ENCODE peak calls at places on chromosomes 5 and 9, in eight cellular contexts. H, D, B, G, Q, T, U and V are unnamed samples.

GRCh38 chr5:142680605-142681259 is 5.2 kb downstream of the FGF1 start:
- DNase-seq in B (peak; percentile 75), U (no peak), G (no peak), T (peak; percentile 96), Q (no peak), H (no peak), D (no peak), V (no peak)

GRCh38 chr5:97101189-97101910 is 41.1 kb downstream of the LIX1 start:
- DNase-seq in U (no peak), G (no peak), H (no peak), T (no peak), B (no peak), D (no peak), Q (no peak), V (no peak)

GRCh38 chr9:113155911-113156559 is 5.2 kb downstream of the SLC31A2 start:
- DNase-seq in Q (no peak), H (no peak), B (no peak), G (peak; percentile 94), T (no peak), D (no peak), U (no peak), V (no peak)

GRCh38 chr5:168786142-168786541 is 207.0 kb upstream of the PANK3 start:
- DNase-seq in Q (no peak), T (no peak), D (no peak), B (no peak), G (no peak), H (no peak), U (no peak), V (no peak)

GRCh38 chr9:107638922-107639321 is 149.4 kb upstream of the KLF4 start:
- DNase-seq in H (peak; percentile 79), Q (peak; percentile 56), G (peak; percentile 35), D (no peak), B (peak; percentile 42), U (peak; percentile 91), T (no peak), V (peak; percentile 16)

GRCh38 chr5:178377583-178378270 is 145.1 kb upstream of the PHYKPL start:
- DNase-seq in G (no peak), H (no peak), B (no peak), D (no peak), T (no peak), U (no peak), Q (no peak), V (no peak)

GRCh38 chr9:32526042-32526706 is at the start of gene RIGI:
- DNase-seq in G (peak; percentile 74), H (peak; percentile 94), U (peak; percentile 96), B (peak; percentile 85), D (peak; percentile 16), T (peak; percentile 92), Q (peak; percentile 92), V (peak; percentile 79)

GRCh38 chr9:123338710-123339665 is 17.0 kb upstream of the CRB2 start:
- DNase-seq in G (peak; percentile 37), U (no peak), B (no peak), D (no peak), T (no peak), Q (no peak), H (no peak), V (no peak)

GRCh38 chr9:135712571-135713295 is 10.7 kb downstream of the KCNT1 start:
- DNase-seq in H (no peak), G (no peak), D (no peak), Q (no peak), U (no peak), T (no peak), B (no peak), V (no peak)

GRCh38 chr5:92641031-92641962 is 939.7 kb downstream of the NR2F1-AS1 start:
- DNase-seq in B (peak; percentile 84), U (no peak), D (no peak), T (peak; percentile 17), Q (no peak), H (peak; percentile 19), G (no peak), V (peak; percentile 24)

GRCh38 chr5:132802044-132802684 is 10.9 kb upstream of the SOWAHA start:
- DNase-seq in U (no peak), B (no peak), H (no peak), Q (no peak), G (no peak), D (no peak), T (no peak), V (no peak)

GRCh38 chr5:11524188-11524587 is 380.1 kb downstream of the CTNND2 start:
- DNase-seq in U (no peak), H (no peak), D (no peak), Q (no peak), T (no peak), G (no peak), B (no peak), V (no peak)

GRCh38 chr5:16406630-16407029 is 59.0 kb downstream of the ZNF622 start:
- DNase-seq in Q (no peak), G (no peak), D (no peak), T (no peak), H (no peak), U (no peak), B (no peak), V (no peak)

GRCh38 chr5:32193591-32193990 is 19.5 kb upstream of the GOLPH3 start:
- DNase-seq in D (no peak), T (peak; percentile 52), G (peak; percentile 92), Q (peak; percentile 73), B (peak; percentile 83), U (peak; percentile 94), H (peak; percentile 88), V (no peak)

GRCh38 chr5:150140830-150141229 is 14.8 kb downstream of the PDGFRB start:
- DNase-seq in G (no peak), T (no peak), D (no peak), H (no peak), U (no peak), Q (no peak), B (no peak), V (no peak)

GRCh38 chr5:54087436-54087835 is 222.9 kb downstream of the ARL15 start:
- DNase-seq in T (peak; percentile 41), Q (no peak), U (no peak), D (no peak), B (no peak), G (no peak), H (no peak), V (no peak)

GRCh38 chr5:81838307-81838906 is 87.5 kb upstream of the SSBP2 start:
- DNase-seq in U (no peak), H (peak; percentile 21), D (no peak), T (no peak), B (peak; percentile 62), G (peak; percentile 42), Q (no peak), V (no peak)

DNA sequence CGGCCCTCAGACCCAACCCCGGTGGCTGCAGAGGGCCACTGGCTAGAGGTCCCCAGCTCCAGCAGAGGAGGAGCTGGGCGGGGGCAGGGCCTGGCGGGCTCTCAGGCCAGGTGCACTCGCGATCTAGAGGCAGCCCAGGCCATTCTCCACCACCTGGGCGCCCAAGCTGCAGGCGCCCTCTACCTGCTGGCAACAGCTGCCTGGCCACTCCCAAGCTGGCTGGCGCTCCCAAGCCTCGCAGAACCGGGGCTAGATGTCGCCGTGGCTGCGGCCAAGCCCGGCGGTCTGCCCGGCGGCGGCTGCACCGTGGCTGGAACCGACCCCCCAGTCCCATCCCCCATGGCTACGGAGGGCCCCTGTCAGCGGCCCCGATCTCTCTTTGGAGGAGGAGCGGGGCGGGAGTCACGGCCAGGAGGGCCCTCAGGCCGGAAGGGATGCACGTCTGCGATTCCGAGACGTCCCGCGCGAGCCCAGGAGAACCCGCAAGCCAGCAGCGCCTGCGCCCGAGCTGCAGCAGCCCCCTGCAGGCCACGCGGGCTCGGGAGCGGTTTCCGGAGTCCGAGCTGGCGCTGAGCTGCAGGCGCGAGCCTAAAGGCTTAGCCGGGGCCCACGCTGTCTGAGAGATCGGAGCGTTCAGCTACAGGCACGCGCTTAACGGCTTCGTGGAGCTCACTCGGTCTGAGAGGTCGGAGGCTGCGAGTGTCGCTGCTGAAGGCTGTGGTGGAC is 44.3 kb upstream of the BICD2 start:
- DNase-seq in G (peak; percentile 44), H (peak; percentile 62), B (peak; percentile 58), D (no peak), Q (peak; percentile 75), U (peak; percentile 83), T (peak; percentile 89), V (peak; percentile 89)
- TF ChIP-seq CTCF in G (no peak), H (peak; percentile 42), B (no peak), D (peak; percentile 32), Q (peak; percentile 9), U (no peak), T (peak; percentile 54), V (no peak)

DNA sequence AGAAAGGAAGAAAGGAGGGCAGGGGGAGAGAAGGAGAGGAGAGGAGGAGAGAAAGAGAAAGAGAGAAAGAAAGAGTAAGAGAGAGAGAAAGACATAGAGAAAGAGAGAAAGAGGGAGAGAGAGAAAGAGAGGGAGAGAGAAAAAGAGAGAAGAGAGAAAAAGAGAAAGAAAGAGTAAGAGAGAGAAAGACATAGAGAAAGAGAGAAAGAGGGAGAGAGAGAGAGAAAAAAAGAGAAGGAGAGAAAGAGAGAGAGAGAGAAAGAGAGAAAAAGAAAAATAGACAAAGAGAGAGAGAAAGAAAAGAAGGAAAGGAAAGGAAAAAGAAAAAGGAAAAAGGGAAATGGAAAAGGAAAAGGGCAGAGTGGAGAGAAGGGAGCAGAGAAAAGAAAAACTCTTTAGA is 411.7 kb downstream of the NFIB start:
- DNase-seq in U (no peak), T (no peak), D (no peak), Q (no peak), B (no peak), H (no peak), G (no peak), V (no peak)
- TF ChIP-seq CTCF in U (no peak), T (no peak), D (no peak), Q (no peak), B (no peak), H (no peak), G (no peak), V (no peak)

DNA sequence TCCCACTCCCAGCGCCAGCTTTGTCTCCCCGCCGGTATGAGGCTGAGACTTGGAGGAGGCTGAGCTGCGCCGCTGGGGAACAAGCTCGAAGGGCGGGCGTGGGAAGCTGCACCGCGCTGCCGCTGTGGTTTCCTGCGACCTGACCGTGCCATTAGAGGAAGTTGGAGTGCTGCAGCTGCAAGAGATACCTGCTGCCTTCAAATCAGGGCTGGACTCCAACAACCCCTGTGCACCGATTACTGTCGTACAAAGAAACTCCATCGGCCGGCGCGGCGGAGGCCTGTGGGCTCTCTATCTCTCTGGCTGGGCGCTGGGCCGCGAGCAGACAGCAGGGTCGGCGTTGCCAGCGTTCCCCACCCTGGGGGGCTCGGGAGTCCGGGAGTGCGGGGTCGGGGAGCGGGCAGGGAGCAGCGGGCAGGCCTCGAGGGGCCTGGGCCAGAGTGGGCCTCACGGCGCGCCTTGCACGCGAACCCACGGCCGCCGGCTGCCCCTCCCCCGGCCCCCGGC is 1.2 kb upstream of the ERBIN start:
- DNase-seq in T (peak; percentile 76), Q (peak; percentile 62), D (peak; percentile 36), B (peak; percentile 77), H (peak; percentile 73), U (peak; percentile 87), G (peak; percentile 87), V (no peak)
- TF ChIP-seq CTCF in T (no peak), Q (no peak), D (no peak), B (no peak), H (no peak), U (no peak), G (no peak), V (no peak)

GRCh38 chr5:106699198-106699597 is 971.5 kb downstream of the EFNA5 start:
- DNase-seq in T (no peak), B (no peak), G (no peak), Q (no peak), U (no peak), H (no peak), D (no peak), V (peak; percentile 3)
- TF ChIP-seq CTCF in T (no peak), B (no peak), G (no peak), Q (no peak), U (no peak), H (no peak), D (no peak), V (no peak)

GRCh38 chr5:52356311-52356918 is 431.3 kb upstream of the ITGA1 start:
- DNase-seq in D (no peak), B (peak; percentile 12), G (no peak), H (no peak), Q (no peak), U (no peak), T (no peak), V (no peak)
- TF ChIP-seq CTCF in D (peak; percentile 23), B (peak; percentile 50), G (peak; percentile 70), H (peak; percentile 58), Q (peak; percentile 30), U (no peak), T (peak; percentile 84), V (peak; percentile 82)